ENCODE peak calls at places on chromosomes 3 and 15, in ten cellular contexts. W is epithelial cell of esophagus; D is fibroblast of the aortic adventitia; F is H9; R is heart left ventricle; X is GM20000; S is tibial nerve; N is B cell; A is endothelial cell; U is CD8-positive, alpha-beta T cell. J is an unnamed sample.

GRCh38 chr3:123789760-123790159 is 94.4 kb downstream of the MYLK start:
- DNase-seq in A (no peak), U (no peak), S (no peak), X (no peak), F (no peak), R (no peak), W (no peak), D (peak), N (no peak), J (no peak)

GRCh38 chr3:19346734-19347133 is 198.4 kb downstream of the KCNH8 start:
- DNase-seq in F (no peak), W (no peak), D (no peak), N (no peak), S (no peak), A (no peak), X (no peak), U (no peak), R (no peak), J (no peak)

GRCh38 chr3:186362988-186363387 is 954 bp upstream of the DGKG start:
- DNase-seq in N (no peak), U (no peak), D (no peak), F (no peak), S (no peak), A (no peak), W (no peak), X (no peak), R (no peak), J (no peak)

GRCh38 chr15:71588746-71589145 is 221.6 kb upstream of the NR2E3 start:
- DNase-seq in W (peak), R (no peak), F (no peak), N (no peak), U (no peak), S (no peak), X (no peak), D (peak), A (no peak), J (no peak)

GRCh38 chr15:40340038-40340739 is 550 bp downstream of the CCDC9B start:
- DNase-seq in D (peak), X (no peak), W (peak), U (no peak), F (no peak), S (peak), R (peak), A (no peak), N (no peak), J (peak)

GRCh38 chr3:42185044-42185443 is 80.9 kb downstream of the CCK start:
- DNase-seq in X (no peak), F (no peak), W (peak), S (no peak), D (peak), R (no peak), N (no peak), A (no peak), U (no peak), J (no peak)

GRCh38 chr15:70376929-70377691 is 279.4 kb upstream of the TLE3 start:
- DNase-seq in D (peak), S (peak), A (peak), N (no peak), W (peak), F (peak), U (no peak), X (no peak), R (peak), J (peak)

GRCh38 chr3:188486126-188486525 is 332.2 kb downstream of the LPP start:
- DNase-seq in R (no peak), D (peak), U (no peak), F (no peak), A (no peak), X (no peak), S (no peak), W (peak), N (no peak), J (no peak)

GRCh38 chr15:48930735-48931134 is 33.0 kb downstream of the SHC4 start:
- DNase-seq in D (no peak), W (no peak), R (no peak), F (no peak), U (no peak), N (no peak), A (no peak), S (no peak), X (no peak), J (no peak)

GRCh38 chr15:63369766-63370165 is 11.9 kb downstream of the CA12 start:
- DNase-seq in D (peak), W (no peak), R (no peak), X (no peak), F (no peak), S (no peak), U (no peak), A (no peak), N (no peak), J (no peak)

GRCh38 chr3:197001972-197002700 is 27.5 kb downstream of the MELTF start:
- DNase-seq in R (no peak), A (no peak), N (no peak), W (peak), D (no peak), U (no peak), S (no peak), F (peak), X (no peak), J (peak)

GRCh38 chr3:105984837-105985236 is 116.0 kb upstream of the CBLB start:
- DNase-seq in X (no peak), U (no peak), A (no peak), F (no peak), R (no peak), N (no peak), S (no peak), W (no peak), D (no peak), J (no peak)

GRCh38 chr3:106473576-106474506 is 605.0 kb upstream of the CBLB start:
- DNase-seq in N (no peak), D (no peak), S (no peak), X (no peak), F (no peak), A (no peak), U (no peak), R (no peak), W (no peak), J (no peak)

GRCh38 chr3:102141096-102141912 is 292.0 kb downstream of the NFKBIZ start:
- DNase-seq in A (no peak), F (no peak), W (peak), R (no peak), S (no peak), D (peak), U (no peak), N (no peak), X (no peak), J (no peak)

GRCh38 chr3:64530434-64531049 is 157.3 kb downstream of the ADAMTS9 start:
- DNase-seq in N (no peak), S (peak), A (peak), F (peak), R (no peak), U (no peak), W (peak), D (peak), X (peak), J (peak)

GRCh38 chr15:78157203-78157602 is 8.0 kb downstream of the IDH3A start:
- DNase-seq in F (no peak), U (no peak), D (no peak), R (no peak), S (no peak), W (no peak), A (no peak), N (no peak), X (no peak), J (no peak)

GRCh38 chr15:22839046-22839705 is 710 bp downstream of the NIPA2 start:
- DNase-seq in X (peak), A (no peak), N (peak), D (peak), U (no peak), S (no peak), R (no peak), F (no peak), W (no peak), J (no peak)

GRCh38 chr15:73982251-73982962 is 9.7 kb downstream of the STOML1 start:
- DNase-seq in X (no peak), W (peak), S (peak), D (peak), N (peak), F (no peak), U (no peak), A (no peak), R (peak), J (no peak)

GRCh38 chr3:42709621-42710020 is 7.0 kb upstream of the HHATL start:
- DNase-seq in R (peak), A (no peak), N (peak), W (no peak), U (no peak), D (no peak), F (no peak), S (no peak), X (no peak), J (no peak)

GRCh38 chr3:52294320-52295150 is 6.9 kb downstream of the GLYCTK start:
- DNase-seq in F (no peak), W (no peak), D (no peak), S (no peak), R (no peak), A (no peak), U (no peak), N (no peak), X (no peak), J (no peak)

GRCh38 chr3:19644405-19644804 is 289.6 kb downstream of the EFHB start:
- DNase-seq in X (no peak), F (no peak), S (no peak), N (peak), A (no peak), R (no peak), D (no peak), U (no peak), W (no peak), J (no peak)

GRCh38 chr15:63985221-63986184 is 60.8 kb downstream of the DAPK2 start:
- DNase-seq in N (no peak), X (no peak), U (no peak), S (no peak), R (peak), A (no peak), D (peak), W (no peak), F (no peak), J (no peak)

GRCh38 chr3:126629999-126630398 is 24.9 kb downstream of the TXNRD3 start:
- DNase-seq in N (no peak), U (no peak), W (no peak), A (no peak), D (no peak), F (no peak), X (no peak), S (no peak), R (no peak), J (no peak)

GRCh38 chr3:50246517-50246954 is 10.5 kb downstream of the GNAI2 start:
- DNase-seq in W (peak), S (no peak), U (peak), N (no peak), A (peak), R (no peak), F (peak), X (peak), D (peak), J (no peak)

DNA sequence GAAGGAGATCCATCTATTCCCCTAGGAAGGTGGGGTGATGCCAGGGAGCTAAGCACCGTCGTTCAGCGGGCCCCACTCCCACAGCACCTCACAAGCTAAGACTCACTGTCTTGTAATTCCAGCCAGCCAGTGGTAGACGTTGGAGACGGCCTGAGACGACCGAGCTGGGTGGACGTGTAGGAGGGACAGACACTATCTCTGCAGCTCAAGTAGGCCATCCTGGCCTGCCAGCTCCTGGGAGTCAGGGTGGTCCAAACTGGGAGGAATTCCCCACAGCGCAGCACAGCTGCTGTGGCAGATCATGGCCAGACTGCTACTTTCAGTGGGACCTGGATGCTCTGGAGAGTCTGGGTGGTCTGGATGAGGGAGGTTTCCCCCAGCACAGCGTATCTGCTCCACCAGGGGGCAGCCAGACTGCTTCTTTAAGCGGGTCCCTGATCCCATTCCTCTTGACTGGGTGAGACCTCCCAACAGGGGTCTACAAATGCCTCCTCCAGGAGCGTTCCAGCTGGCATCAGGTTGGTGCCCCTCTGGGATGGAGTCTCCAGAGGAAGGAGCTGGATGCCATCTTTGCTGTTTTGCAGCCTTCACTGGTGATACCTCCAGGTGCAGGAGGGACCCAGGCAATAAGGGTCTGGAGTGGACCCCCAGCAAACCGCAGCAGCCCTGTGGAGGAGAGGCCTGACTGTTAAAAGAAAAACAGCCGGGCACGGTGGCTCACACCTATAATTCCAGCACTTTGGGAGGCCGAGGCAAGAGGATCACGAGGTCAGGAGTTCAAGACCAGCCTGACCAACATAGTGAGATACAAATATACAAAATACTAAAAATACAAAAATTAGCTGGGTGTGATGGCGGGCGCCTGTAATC is 27.6 kb downstream of the GNB5 start:
- DNase-seq in A (peak), N (no peak), R (no peak), F (peak), S (no peak), W (no peak), X (no peak), U (peak), D (no peak), J (peak)
- TF ChIP-seq CTCF in A (peak), N (peak), R (no peak), F (peak), S (no peak), W (no peak), X (peak), U (peak), D (no peak), J (peak)

DNA sequence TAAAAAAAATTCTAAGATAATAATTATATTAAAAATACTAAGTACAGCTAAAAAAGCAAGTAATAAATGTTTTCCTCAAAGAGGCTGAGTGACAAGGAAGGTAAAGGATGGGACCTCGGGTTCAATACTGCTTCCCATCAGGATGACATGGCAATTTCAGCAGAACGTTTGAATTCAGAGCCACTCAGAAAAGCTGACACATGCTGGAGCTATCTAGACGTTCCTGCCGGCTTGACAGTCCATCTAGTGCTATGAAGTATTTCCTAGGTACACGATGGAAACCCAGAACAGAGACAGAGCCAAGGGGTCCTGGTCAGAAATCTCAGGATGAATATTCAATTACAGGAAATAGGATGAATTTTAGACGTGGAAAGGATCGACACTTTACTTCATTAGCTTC is 361.8 kb downstream of the FGF12 start:
- DNase-seq in X (no peak), R (no peak), D (no peak), W (no peak), F (no peak), S (no peak), A (no peak), U (no peak), N (no peak), J (no peak)
- TF ChIP-seq CTCF in X (no peak), R (no peak), D (no peak), W (no peak), F (no peak), S (no peak), A (no peak), U (no peak), N (no peak), J (no peak)

GRCh38 chr3:94118390-94118789 is 55.5 kb downstream of the NSUN3 start:
- DNase-seq in N (no peak), X (no peak), A (no peak), W (no peak), D (no peak), S (no peak), R (no peak), U (no peak), F (no peak), J (no peak)

GRCh38 chr3:94110854-94111253 is 48.0 kb downstream of the NSUN3 start:
- DNase-seq in W (no peak), S (no peak), U (no peak), D (no peak), F (no peak), N (no peak), A (no peak), X (no peak), R (no peak), J (no peak)

GRCh38 chr3:94114667-94115066 is 51.8 kb downstream of the NSUN3 start:
- DNase-seq in S (no peak), R (no peak), D (no peak), A (no peak), F (no peak), U (no peak), X (no peak), N (no peak), W (no peak), J (no peak)

GRCh38 chr3:94117729-94118128 is 54.9 kb downstream of the NSUN3 start:
- DNase-seq in A (no peak), W (no peak), F (no peak), R (no peak), S (no peak), X (no peak), D (no peak), U (no peak), N (no peak), J (no peak)

DNA sequence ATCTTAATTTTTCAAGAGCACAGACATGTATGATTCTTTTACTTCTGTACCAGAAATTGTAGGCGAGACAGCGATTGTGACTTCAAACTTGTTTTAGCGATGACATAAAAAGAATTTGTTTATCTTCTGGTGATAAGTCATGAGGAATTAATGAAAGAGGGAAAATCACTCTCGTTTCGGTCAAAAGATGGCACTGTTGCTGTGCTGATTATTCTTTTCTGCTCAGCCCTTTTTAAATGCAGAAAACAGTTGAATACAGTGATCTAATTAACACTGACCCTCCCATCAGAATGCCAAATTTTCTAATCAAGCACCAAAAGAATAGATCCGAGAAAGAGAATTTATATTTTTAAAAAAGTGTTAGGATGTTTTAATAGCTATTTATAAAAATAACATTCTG is 52.6 kb downstream of the NSUN3 start:
- DNase-seq in W (peak), D (peak), N (no peak), U (no peak), F (no peak), X (no peak), S (peak), R (no peak), A (peak), J (no peak)
- TF ChIP-seq CTCF in W (peak), D (peak), N (no peak), U (no peak), F (peak), X (no peak), S (peak), R (no peak), A (no peak), J (no peak)

GRCh38 chr15:52080031-52080430 is 32.5 kb downstream of the BCL2L10 start:
- DNase-seq in R (no peak), D (no peak), U (no peak), W (peak), N (no peak), F (no peak), X (no peak), S (no peak), A (no peak), J (no peak)

GRCh38 chr15:52080993-52081392 is 31.6 kb downstream of the BCL2L10 start:
- DNase-seq in U (no peak), X (no peak), F (no peak), W (no peak), R (no peak), N (no peak), D (no peak), A (no peak), S (no peak), J (no peak)

GRCh38 chr15:52078876-52079700 is 33.5 kb downstream of the BCL2L10 start:
- DNase-seq in N (peak), U (peak), W (peak), S (peak), R (peak), F (peak), A (peak), D (peak), X (peak), J (peak)

GRCh38 chr15:52078197-52078875 is 34.2 kb downstream of the BCL2L10 start:
- DNase-seq in A (no peak), X (no peak), S (no peak), D (no peak), U (no peak), R (no peak), F (no peak), N (no peak), W (no peak), J (no peak)

GRCh38 chr15:52076889-52077781 is 35.4 kb downstream of the BCL2L10 start:
- DNase-seq in U (no peak), N (no peak), X (peak), W (peak), F (no peak), A (no peak), S (no peak), D (peak), R (no peak), J (no peak)
- TF ChIP-seq CTCF in U (no peak), N (no peak), X (no peak), W (no peak), F (no peak), A (no peak), S (no peak), D (peak), R (no peak), J (no peak)

GRCh38 chr3:23867400-23867799 is 49.4 kb downstream of the NKIRAS1 start:
- DNase-seq in R (no peak), U (no peak), W (no peak), A (no peak), X (no peak), F (no peak), S (no peak), D (no peak), N (no peak), J (no peak)
- TF ChIP-seq CTCF in R (no peak), U (no peak), W (no peak), A (no peak), X (no peak), F (no peak), S (no peak), D (no peak), N (no peak), J (no peak)

DNA sequence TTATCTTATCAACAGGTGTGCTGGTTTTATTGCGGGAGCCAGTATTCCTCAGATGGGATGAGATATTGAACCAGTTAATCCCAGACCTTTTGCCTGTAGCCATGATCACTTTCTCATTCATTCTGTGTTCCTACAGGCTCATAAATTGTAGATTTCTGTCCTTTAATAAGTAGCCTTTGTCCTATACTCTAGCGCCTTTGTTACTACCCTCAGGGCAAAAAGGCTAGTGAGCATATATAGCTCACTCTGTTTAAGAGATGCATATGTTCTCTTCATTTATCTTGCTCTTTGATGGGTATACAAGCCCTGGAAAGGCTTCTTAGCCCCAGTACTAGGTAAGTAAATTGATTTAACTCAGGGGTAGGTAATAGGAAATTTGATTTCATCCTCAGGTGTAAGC is 95.1 kb downstream of the OXSM start:
- DNase-seq in R (no peak), N (no peak), A (no peak), F (no peak), D (no peak), U (no peak), W (no peak), X (no peak), S (no peak), J (no peak)
- TF ChIP-seq CTCF in R (no peak), N (no peak), A (no peak), F (no peak), D (no peak), U (no peak), W (no peak), X (no peak), S (no peak), J (no peak)

DNA sequence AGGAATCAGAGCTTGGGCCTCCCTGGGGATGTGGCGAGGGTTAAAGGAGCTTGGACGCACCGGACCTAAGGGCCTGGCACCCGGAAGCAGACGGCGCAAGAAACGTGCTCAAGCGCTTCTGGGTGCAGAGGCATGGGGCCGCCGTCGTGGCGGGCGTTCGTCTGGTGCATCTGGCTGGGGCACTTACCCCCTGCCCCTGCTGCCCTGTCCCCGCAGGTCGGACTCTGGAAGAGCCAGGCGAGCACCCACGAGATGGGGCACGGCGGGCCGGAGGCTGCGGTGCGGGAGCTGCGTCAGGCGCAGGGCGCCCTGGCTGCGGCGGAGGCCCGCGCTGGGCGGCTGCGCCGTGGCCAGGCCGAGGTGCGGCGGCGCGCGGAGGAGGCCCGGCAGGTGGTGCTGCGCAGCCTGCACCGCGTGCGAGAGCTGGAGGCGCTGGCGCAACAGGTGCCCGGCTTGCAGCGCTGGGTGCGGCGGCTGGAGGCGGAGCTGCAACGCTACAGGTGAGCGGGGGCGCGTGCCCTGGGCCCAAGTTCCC is 2.5 kb downstream of the EFCC1 start:
- DNase-seq in D (no peak), R (peak), S (no peak), U (peak), X (no peak), A (peak), W (peak), N (no peak), F (peak), J (peak)
- TF ChIP-seq CTCF in D (no peak), R (no peak), S (no peak), U (peak), X (no peak), A (no peak), W (no peak), N (peak), F (no peak), J (no peak)

GRCh38 chr3:7800006-7800780 is 701.4 kb upstream of the LMCD1 start:
- DNase-seq in W (peak), R (no peak), F (no peak), S (no peak), A (no peak), U (no peak), D (peak), N (no peak), X (no peak), J (no peak)
- TF ChIP-seq CTCF in W (no peak), R (peak), F (peak), S (no peak), A (peak), U (peak), D (no peak), N (no peak), X (no peak), J (no peak)